ENCODE peak calls at places on chromosome 22, in eight cellular contexts. L, S, X, R, U, E, P and T are unnamed samples. For H3K27me3, the result is how much of the 10 kb centered on the place peaks cover.

GRCh38 chr22:49825944-49826602 is 1.6 kb downstream of the BRD1 start:
- DNase-seq in P (no peak), E (no peak), U (no peak), R (peak), S (peak), L (no peak), X (no peak), T (no peak)

GRCh38 chr22:44871782-44872181 is 119.4 kb downstream of the ARHGAP8 start:
- DNase-seq in E (no peak), P (no peak), X (no peak), L (no peak), S (no peak), U (no peak), R (no peak), T (no peak)

GRCh38 chr22:18078329-18079041 is 695 bp downstream of the PEX26 start:
- DNase-seq in X (no peak), R (peak), E (no peak), U (no peak), S (peak), P (no peak), L (no peak), T (no peak)

GRCh38 chr22:25159028-25159427 is 40.6 kb upstream of the CRYBB3 start:
- DNase-seq in X (no peak), U (no peak), P (no peak), E (no peak), L (no peak), R (no peak), S (no peak), T (no peak)

GRCh38 chr22:44359496-44360110 is 46.9 kb upstream of the SHISAL1 start:
- DNase-seq in X (no peak), S (no peak), U (no peak), R (no peak), L (peak), E (no peak), P (no peak), T (peak)

GRCh38 chr22:34303656-34304055 is 383.4 kb upstream of the LARGE1 start:
- DNase-seq in S (no peak), E (no peak), X (no peak), L (no peak), U (no peak), P (no peak), R (no peak), T (no peak)

GRCh38 chr22:30969532-30970355 is 679 bp downstream of the TUG1 start:
- DNase-seq in S (peak), E (peak), X (peak), R (peak), P (peak), U (no peak), L (no peak), T (peak)

GRCh38 chr22:22099833-22100812 is 117.5 kb upstream of the TOP3B start:
- DNase-seq in E (no peak), U (no peak), R (peak), X (no peak), S (peak), L (no peak), P (no peak), T (no peak)

GRCh38 chr22:50245214-50246072 is 620 bp upstream of the TUBGCP6 start:
- DNase-seq in P (no peak), E (no peak), S (no peak), L (no peak), X (no peak), U (no peak), R (no peak), T (no peak)

GRCh38 chr22:21712751-21713427 is 22.7 kb downstream of the YPEL1 start:
- DNase-seq in X (peak), R (peak), P (peak), S (peak), E (peak), U (peak), L (peak), T (peak)

GRCh38 chr22:24063986-24064385 is 52.9 kb downstream of the CABIN1 start:
- DNase-seq in S (no peak), U (no peak), E (no peak), P (no peak), L (no peak), X (no peak), R (no peak), T (no peak)

GRCh38 chr22:18966748-18967147 is 30.7 kb upstream of the PRODH start:
- DNase-seq in L (no peak), E (no peak), S (no peak), R (no peak), X (no peak), U (no peak), P (no peak), T (no peak)

GRCh38 chr22:24181088-24181995 is at the start of gene SUSD2:
- DNase-seq in L (no peak), U (no peak), S (no peak), R (peak), E (no peak), P (no peak), X (no peak), T (no peak)

GRCh38 chr22:25987948-25988347 is 181.3 kb upstream of the SEZ6L start:
- DNase-seq in E (no peak), X (no peak), P (no peak), S (no peak), U (no peak), L (no peak), R (no peak), T (no peak)

GRCh38 chr22:25402501-25403283 is 161.8 kb upstream of the GRK3 start:
- DNase-seq in X (peak), E (peak), U (peak), R (peak), L (peak), P (no peak), S (peak), T (peak)

GRCh38 chr22:44576311-44577260 is 78.6 kb upstream of the RTL6 start:
- DNase-seq in E (peak), S (no peak), L (no peak), U (no peak), P (no peak), R (no peak), X (no peak), T (no peak)

GRCh38 chr22:43616645-43617044 is 195.5 kb downstream of the EFCAB6 start:
- DNase-seq in R (no peak), P (no peak), S (no peak), E (no peak), X (no peak), U (no peak), L (no peak), T (no peak)

GRCh38 chr22:20013382-20013871 is 3.2 kb downstream of the ARVCF start:
- DNase-seq in P (no peak), X (peak), U (no peak), E (peak), S (peak), L (peak), R (peak), T (peak)

GRCh38 chr22:50544078-50544745 is 1.5 kb upstream of the KLHDC7B start:
- DNase-seq in X (peak), E (peak), L (peak), U (peak), S (peak), P (peak), R (no peak), T (no peak)

GRCh38 chr22:30228509-30229359 is 17.8 kb downstream of the LIF start:
- DNase-seq in P (no peak), L (no peak), U (no peak), S (no peak), E (no peak), X (no peak), R (no peak), T (no peak)

GRCh38 chr22:22815397-22816170 is 72.0 kb upstream of the IGLL5 start:
- DNase-seq in S (no peak), X (no peak), R (no peak), L (no peak), P (no peak), E (no peak), U (no peak), T (no peak)

GRCh38 chr22:26593763-26594162 is 3.8 kb upstream of the TPST2 start:
- DNase-seq in R (no peak), U (no peak), E (no peak), X (no peak), P (no peak), S (no peak), L (no peak), T (no peak)

GRCh38 chr22:49592780-49593501 is 234.7 kb downstream of the BRD1 start:
- DNase-seq in R (no peak), L (no peak), U (no peak), S (no peak), X (no peak), P (no peak), E (no peak), T (no peak)

GRCh38 chr22:25153961-25154685 is 45.5 kb upstream of the CRYBB3 start:
- DNase-seq in P (peak), L (no peak), U (peak), E (no peak), S (no peak), R (no peak), X (peak), T (peak)

GRCh38 chr22:42964994-42965699 is 49.8 kb downstream of the PACSIN2 start:
- DNase-seq in L (no peak), S (peak), X (no peak), P (no peak), E (no peak), R (no peak), U (no peak), T (no peak)

GRCh38 chr22:25704701-25705100 is 37.3 kb upstream of the MYO18B start:
- DNase-seq in S (no peak), P (no peak), U (no peak), X (no peak), L (no peak), R (no peak), E (no peak), T (no peak)

GRCh38 chr22:43539572-43540533 is 128.0 kb downstream of the MPPED1 start:
- DNase-seq in U (no peak), X (no peak), R (no peak), S (no peak), P (no peak), L (no peak), E (no peak), T (no peak)

GRCh38 chr22:19634206-19634536 is 80.1 kb upstream of the SEPTIN5 start:
- DNase-seq in L (no peak), X (no peak), S (no peak), E (no peak), P (no peak), U (no peak), R (no peak), T (no peak)

GRCh38 chr22:20324139-20324516 is 4.3 kb upstream of the DGCR6L start:
- DNase-seq in E (peak), R (peak), U (no peak), P (no peak), S (no peak), L (no peak), X (no peak), T (no peak)

GRCh38 chr22:26289486-26290250 is 120.4 kb downstream of the SEZ6L start:
- DNase-seq in S (no peak), U (no peak), X (no peak), E (no peak), L (no peak), R (no peak), P (no peak), T (no peak)

GRCh38 chr22:28027453-28028448 is 108.7 kb upstream of the PITPNB start:
- DNase-seq in P (peak), S (no peak), E (peak), X (peak), U (peak), L (peak), R (peak), T (no peak)

GRCh38 chr22:50531546-50532352 is 1.9 kb upstream of the TYMP start:
- DNase-seq in S (peak), X (peak), U (peak), R (no peak), L (peak), P (peak), E (no peak), T (peak)

GRCh38 chr22:31313366-31314147 is 21.3 kb upstream of the PIK3IP1 start:
- DNase-seq in L (peak), X (peak), E (peak), U (peak), S (peak), P (peak), R (peak), T (peak)

GRCh38 chr22:44224166-44224565 is 43.4 kb downstream of the PARVG start:
- DNase-seq in U (no peak), S (no peak), E (no peak), R (no peak), P (peak), X (no peak), L (no peak), T (no peak)

GRCh38 chr22:43652845-43653244 is 159.3 kb downstream of the EFCAB6 start:
- DNase-seq in U (no peak), S (no peak), P (no peak), X (no peak), L (no peak), E (no peak), R (no peak), T (no peak)

GRCh38 chr22:44325718-44326548 is 13.2 kb upstream of the SHISAL1 start:
- DNase-seq in X (no peak), R (no peak), P (no peak), L (no peak), S (peak), E (no peak), U (no peak), T (no peak)

DNA sequence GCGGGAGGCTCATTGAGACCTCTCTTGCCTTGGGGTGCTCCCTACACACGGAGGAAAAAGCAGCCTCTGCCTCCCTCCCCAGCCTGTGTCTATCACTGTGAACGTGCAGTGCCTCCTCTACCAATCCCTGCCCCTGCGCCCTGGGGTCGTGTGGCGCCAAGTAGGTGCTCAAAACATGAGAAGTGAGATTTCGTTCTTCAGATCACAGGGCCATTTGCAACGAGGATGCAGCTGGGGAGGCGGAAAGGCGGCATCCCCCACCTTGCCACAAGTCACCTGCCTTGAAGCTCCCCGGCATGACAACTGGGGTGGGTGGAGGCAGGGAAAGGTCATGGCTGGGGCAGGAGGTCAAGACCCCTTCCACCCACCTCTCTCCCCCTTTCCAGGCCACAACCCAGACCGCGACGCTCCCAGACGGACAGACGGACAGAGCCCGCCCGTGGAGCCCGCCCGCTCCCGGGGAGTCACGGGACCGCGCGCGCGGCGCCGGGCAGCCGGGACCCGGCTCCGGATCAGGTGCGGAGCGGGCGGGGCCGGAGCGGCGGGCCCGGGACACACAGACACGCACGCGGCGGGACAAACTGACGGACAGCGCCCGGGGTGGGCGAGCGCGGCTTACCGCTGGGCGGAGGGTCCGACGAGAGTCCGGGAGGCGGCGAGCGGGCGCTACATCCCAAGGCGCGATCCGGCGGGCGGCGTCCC is 487 bp downstream of the KCNJ4 start:
- DNase-seq in U (no peak), E (no peak), P (no peak), S (no peak), X (no peak), R (no peak), L (no peak), T (no peak)
- H3K27me3 ChIP-seq in U (under half), E (under half), P (under half), S (half or more), X (under half), R (under half), L (under half), T (under half)

DNA sequence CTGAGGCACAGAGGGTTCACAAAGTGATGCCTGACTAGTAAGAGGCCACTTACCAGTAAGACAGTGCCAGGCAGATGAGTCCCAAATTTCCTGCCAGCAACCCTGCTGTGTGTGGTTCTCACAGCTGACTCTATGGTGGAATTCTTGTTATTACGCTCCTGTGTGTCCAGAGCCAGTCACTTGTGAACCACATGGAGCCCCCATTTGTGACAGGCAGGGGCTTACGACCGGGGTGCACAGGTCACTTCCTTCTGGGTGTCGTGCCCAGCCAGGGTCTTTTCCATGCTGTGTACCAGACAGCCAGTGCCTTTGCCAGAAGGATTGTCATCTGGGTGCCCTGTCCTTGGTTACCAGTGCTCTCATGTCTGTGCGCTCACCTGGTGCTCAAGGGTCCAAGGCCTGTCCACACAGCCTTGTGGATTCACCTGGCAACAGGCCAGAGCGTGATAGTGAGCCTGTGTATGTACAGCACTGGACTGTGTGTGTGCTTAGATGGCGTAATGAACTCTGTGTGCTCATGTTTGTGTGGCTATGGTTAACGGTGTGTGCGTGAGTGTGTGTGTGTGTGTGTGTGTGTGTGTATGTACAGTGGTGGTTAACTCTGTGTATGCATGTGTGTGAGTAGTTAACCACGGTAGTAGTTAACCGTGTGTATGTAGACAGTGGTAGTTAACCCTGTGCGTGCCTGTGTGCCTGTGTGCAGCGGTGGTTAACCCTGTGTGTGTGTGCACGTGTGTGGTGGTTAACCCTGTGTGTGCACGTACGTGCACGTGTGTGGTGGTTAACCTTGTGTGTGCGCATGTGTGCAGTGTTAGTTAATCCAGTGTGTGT is 18.6 kb downstream of the GRAMD4 start:
- DNase-seq in E (no peak), X (no peak), P (no peak), S (peak), U (no peak), R (no peak), L (no peak), T (no peak)
- TF ChIP-seq POLR2A in E (no peak), X (no peak), P (no peak), S (no peak), U (no peak), R (no peak), L (no peak), T (no peak)

DNA sequence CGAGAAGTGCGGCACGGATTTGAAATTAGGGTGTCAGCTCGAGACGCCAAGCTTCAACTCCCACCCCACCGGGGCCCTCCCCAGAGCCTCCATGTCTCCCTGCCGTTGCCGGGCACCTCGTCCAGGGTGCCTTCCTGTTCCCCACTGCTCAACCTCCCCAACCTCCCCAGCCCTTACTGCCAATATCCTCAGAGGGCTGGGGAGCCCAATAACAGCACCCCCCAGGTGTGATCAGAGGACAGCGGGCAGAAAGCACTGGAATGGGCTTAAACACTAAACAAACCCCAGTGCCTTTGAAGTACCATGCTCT is 1336.4 kb downstream of the TBC1D22A start:
- DNase-seq in L (no peak), P (no peak), U (no peak), E (no peak), S (no peak), R (no peak), X (no peak), T (no peak)
- H3K4me3 ChIP-seq in L (no peak), P (no peak), U (no peak), E (no peak), S (no peak), R (no peak), X (no peak), T (no peak)

GRCh38 chr22:39237276-39238123 is 7.3 kb downstream of the PDGFB start:
- DNase-seq in U (peak), S (no peak), L (no peak), E (no peak), R (no peak), P (no peak), X (no peak), T (no peak)
- H3K27me3 ChIP-seq in U (under half), S (under half), L (under half), E (under half), R (under half), P (under half), X (under half), T (under half)

DNA sequence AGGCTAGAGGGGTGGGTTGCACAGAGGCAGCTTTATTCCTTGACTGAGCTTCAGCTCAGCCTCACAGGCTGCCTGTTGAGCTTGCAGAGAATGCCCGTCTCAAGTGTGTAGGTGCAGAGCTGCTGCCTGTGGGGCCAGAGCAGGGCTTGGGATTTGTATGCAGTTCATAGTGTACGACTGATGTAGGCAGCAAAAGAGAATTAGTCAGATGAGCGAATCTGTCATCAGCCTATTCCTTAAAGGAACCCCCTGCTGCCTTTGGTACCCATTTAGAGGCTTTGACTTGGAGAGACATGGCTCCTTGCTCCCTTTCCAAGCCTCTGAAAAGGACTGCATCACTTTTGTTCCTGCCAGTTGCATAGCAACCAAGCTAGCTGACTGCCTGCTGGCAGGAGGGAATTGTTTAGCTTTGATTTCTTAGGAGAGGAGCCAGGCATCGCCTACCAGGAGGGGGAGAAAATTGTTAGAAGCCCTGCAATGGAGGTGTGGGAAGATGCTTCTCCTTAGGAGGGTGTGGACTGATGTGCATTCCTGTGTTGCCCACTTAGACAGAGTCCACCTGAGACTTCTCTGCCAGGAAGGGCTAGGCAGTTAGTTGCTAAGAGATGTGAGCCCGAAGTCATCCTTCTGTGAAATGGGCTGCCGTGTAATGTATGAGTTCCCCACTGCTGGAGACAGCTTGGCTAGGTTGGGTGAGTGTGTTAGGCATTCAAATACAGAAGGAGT is 10.9 kb downstream of the ACO2 start:
- DNase-seq in L (no peak), R (no peak), E (no peak), X (no peak), U (no peak), S (peak), P (no peak), T (no peak)
- TF ChIP-seq POLR2A in L (no peak), R (no peak), E (no peak), X (no peak), U (no peak), S (peak), P (no peak), T (no peak)